ENCODE peak calls at places on chromosomes 13 and 19, in five cellular contexts. One of them, this sample, is unnamed.
A peak's percentile ranks its signal among the peaks of the same experiment; 100 is the strongest.

GRCh38 chr13:108315955-108316354 is 46.4 kb downstream of the TNFSF13B start:
- DNase-seq in breast epithelium: no peak
- DNase-seq in NB4: no peak
- DNase-seq in H54: no peak
- DNase-seq in adrenal gland: no peak
- DNase-seq in this sample: no peak

GRCh38 chr19:48922548-48923490 is 10.7 kb upstream of the DHDH start:
- DNase-seq in adrenal gland: no peak
- DNase-seq in NB4: no peak
- DNase-seq in breast epithelium: no peak
- DNase-seq in H54: no peak
- DNase-seq in this sample: no peak

GRCh38 chr13:32905063-32905863 is 111.0 kb upstream of the KL start:
- DNase-seq in breast epithelium: no peak
- DNase-seq in adrenal gland: no peak
- DNase-seq in NB4: peak; percentile 74
- DNase-seq in H54: no peak
- DNase-seq in this sample: no peak

GRCh38 chr13:109345433-109345941 is 440.9 kb downstream of the IRS2 start:
- DNase-seq in NB4: no peak
- DNase-seq in adrenal gland: no peak
- DNase-seq in H54: peak; percentile 25
- DNase-seq in breast epithelium: no peak
- DNase-seq in this sample: no peak

GRCh38 chr19:8821748-8822241 is 10.3 kb downstream of the ZNF558 start:
- DNase-seq in NB4: no peak
- DNase-seq in H54: no peak
- DNase-seq in breast epithelium: no peak
- DNase-seq in adrenal gland: no peak
- DNase-seq in this sample: no peak

GRCh38 chr13:27354379-27354778 is 70.0 kb upstream of the GTF3A start:
- DNase-seq in breast epithelium: no peak
- DNase-seq in H54: no peak
- DNase-seq in adrenal gland: no peak
- DNase-seq in NB4: no peak
- DNase-seq in this sample: no peak

GRCh38 chr13:114071441-114071840 is 61.0 kb downstream of the RASA3 start:
- DNase-seq in H54: no peak
- DNase-seq in adrenal gland: no peak
- DNase-seq in breast epithelium: no peak
- DNase-seq in NB4: no peak
- DNase-seq in this sample: no peak

GRCh38 chr19:31553112-31553843 is 204.0 kb upstream of the TSHZ3 start:
- DNase-seq in NB4: no peak
- DNase-seq in breast epithelium: no peak
- DNase-seq in adrenal gland: no peak
- DNase-seq in H54: no peak
- DNase-seq in this sample: no peak

GRCh38 chr19:50293263-50294004 is 35.7 kb downstream of the KCNC3 start:
- DNase-seq in adrenal gland: no peak
- DNase-seq in H54: no peak
- DNase-seq in breast epithelium: no peak
- DNase-seq in NB4: peak; percentile 69
- DNase-seq in this sample: no peak

GRCh38 chr13:76860706-76861105 is 25.5 kb downstream of the KCTD12 start:
- DNase-seq in NB4: no peak
- DNase-seq in H54: no peak
- DNase-seq in adrenal gland: no peak
- DNase-seq in breast epithelium: no peak
- DNase-seq in this sample: no peak

GRCh38 chr13:95571941-95572340 is 19.4 kb downstream of the CLDN10 start:
- DNase-seq in breast epithelium: no peak
- DNase-seq in NB4: no peak
- DNase-seq in H54: no peak
- DNase-seq in adrenal gland: no peak
- DNase-seq in this sample: no peak

GRCh38 chr19:54451331-54451871 is 2.4 kb downstream of the LENG8 start:
- DNase-seq in adrenal gland: no peak
- DNase-seq in H54: no peak
- DNase-seq in NB4: peak; percentile 82
- DNase-seq in breast epithelium: no peak
- DNase-seq in this sample: no peak

DNA sequence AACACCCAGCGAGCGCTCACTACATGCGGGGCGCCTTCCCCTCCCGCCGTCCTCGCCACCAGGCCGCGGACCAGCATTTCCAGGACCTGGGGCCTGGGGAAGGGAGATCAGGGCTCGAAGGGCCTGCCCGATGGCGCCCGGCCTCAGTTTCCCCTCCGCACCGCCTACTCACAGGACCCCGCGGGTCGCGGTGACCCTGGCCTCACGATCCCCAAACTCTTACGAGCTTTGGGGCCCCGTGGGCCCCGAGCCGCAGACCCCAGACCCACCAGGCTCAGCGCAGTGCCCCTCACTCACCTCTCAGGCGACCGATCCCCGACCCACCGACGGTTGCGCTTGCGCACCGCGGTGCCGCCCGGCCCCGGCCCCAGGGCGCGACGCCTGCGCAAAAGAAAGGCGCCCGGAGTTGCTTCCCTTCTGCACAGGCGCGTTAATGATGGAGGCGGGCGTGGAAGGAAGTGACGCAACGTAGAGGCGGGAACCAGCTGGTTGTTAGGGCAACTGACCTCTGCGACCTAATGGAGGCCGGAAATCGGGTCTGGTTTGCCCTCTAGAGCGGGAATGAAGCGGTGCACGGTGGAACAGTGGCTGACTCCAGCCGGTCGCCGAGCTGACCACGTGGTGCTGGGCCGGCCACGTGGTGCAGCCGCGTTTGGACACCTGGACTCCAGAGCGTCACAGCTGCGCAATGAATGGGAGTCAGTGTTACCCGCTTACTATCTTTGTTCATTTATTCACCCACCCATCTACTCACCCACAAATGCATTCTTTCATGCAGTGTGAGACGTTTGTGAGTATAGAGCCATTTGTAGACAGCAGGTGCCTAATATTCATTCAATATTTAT is at the start of gene SGTA:
- DNase-seq in breast epithelium: peak; percentile 98
- DNase-seq in NB4: peak; percentile 97
- DNase-seq in H54: peak; percentile 100
- DNase-seq in adrenal gland: peak; percentile 100
- DNase-seq in this sample: peak; percentile 99
- TF ChIP-seq POLR2A in breast epithelium: peak; percentile 84
- TF ChIP-seq POLR2A in NB4: peak; percentile 73
- TF ChIP-seq POLR2A in H54: peak; percentile 92
- TF ChIP-seq POLR2A in adrenal gland: peak; percentile 76
- TF ChIP-seq POLR2A in this sample: peak; percentile 52

DNA sequence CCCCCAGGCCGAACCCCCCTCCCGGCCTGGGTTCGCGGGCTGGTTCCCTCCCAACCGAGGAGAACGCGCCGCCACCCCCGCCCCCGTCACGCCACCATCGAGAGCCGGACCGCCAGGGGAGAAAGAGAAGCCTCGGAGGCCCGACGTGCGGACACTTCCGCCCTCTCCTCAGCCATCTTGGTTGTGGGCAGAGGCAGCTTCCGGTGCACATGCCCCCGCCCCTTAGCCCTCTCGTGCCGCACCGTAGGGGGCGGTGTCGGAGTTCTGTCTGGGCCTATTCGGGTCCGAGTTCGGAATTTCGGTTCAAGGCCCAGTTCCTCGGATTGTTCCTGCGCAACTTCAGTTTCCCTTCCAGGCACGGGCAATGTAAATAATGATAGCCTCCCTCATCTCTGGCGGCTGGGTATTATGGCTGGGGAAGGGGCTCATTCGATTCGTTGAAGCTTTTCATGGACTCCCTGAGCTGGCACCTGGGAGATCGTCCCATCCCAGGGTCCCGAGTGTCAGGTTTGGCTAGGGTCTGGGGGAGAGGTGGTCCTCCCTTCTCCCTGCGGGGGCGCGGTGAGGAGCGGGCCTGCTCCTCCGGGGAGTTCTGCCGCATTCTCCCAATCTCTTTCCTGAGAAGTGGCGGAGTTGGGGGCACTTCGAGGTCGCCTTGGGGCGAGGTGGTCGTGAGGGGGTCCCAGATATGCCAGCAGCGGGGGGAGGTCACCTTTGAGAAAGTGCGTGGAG is at the start of the genes IER2 and STX10:
- DNase-seq in H54: peak; percentile 78
- DNase-seq in breast epithelium: peak; percentile 97
- DNase-seq in adrenal gland: peak; percentile 98
- DNase-seq in NB4: peak; percentile 94
- DNase-seq in this sample: peak; percentile 97
- TF ChIP-seq POLR2A in H54: no peak
- TF ChIP-seq POLR2A in breast epithelium: peak; percentile 82
- TF ChIP-seq POLR2A in adrenal gland: peak; percentile 97
- TF ChIP-seq POLR2A in NB4: peak; percentile 38
- TF ChIP-seq POLR2A in this sample: no peak

DNA sequence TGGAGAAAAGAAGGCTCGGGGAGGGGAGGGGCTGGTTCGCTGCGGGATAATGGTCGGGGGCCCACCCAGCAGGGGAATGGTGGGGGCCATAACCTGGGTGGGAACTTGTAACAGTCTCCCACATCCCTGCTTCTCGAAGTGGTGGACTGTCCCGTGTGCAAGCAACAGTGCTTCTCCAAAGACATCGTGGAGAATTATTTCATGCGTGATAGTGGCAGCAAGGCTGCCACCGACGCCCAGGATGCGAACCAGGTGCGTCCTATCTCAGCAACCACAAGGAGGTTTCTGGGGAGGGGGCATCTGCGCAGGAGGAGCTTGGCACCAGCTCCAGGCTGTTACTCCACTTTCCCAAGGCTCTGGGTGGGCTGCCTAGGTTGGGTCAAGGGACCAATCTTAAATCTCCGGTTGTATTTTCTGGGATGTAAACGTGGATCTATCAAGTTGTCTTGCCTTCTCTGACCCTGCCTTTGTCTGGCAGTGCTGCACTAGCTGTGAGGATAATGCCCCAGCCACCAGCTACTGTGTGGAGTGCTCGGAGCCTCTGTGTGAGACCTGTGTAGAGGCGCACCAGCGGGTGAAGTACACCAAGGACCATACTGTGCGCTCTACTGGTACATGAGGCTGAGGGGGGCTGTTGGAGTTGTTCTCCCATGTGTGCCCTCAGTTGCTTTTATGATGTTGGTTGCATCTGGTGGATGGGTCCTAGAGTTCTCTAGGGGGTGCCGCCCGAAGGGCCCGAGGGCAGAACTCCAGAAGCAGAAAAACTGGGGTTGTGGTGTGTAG is 1.6 kb downstream of the TRIM28 start:
- DNase-seq in NB4: no peak
- DNase-seq in adrenal gland: no peak
- DNase-seq in H54: no peak
- DNase-seq in breast epithelium: no peak
- DNase-seq in this sample: no peak
- TF ChIP-seq POLR2A in NB4: no peak
- TF ChIP-seq POLR2A in adrenal gland: no peak
- TF ChIP-seq POLR2A in H54: no peak
- TF ChIP-seq POLR2A in breast epithelium: no peak
- TF ChIP-seq POLR2A in this sample: no peak

GRCh38 chr19:39408392-39409206 is 2.0 kb downstream of the ZFP36 start:
- DNase-seq in NB4: no peak
- DNase-seq in adrenal gland: no peak
- DNase-seq in H54: no peak
- DNase-seq in breast epithelium: peak; percentile 71
- DNase-seq in this sample: no peak

GRCh38 chr19:39407394-39407643 is 672 bp downstream of the ZFP36 start:
- DNase-seq in H54: no peak
- DNase-seq in NB4: no peak
- DNase-seq in breast epithelium: no peak
- DNase-seq in adrenal gland: no peak
- DNase-seq in this sample: no peak

GRCh38 chr19:39406656-39407393 is at the start of gene ZFP36:
- DNase-seq in NB4: peak; percentile 73
- DNase-seq in adrenal gland: peak; percentile 95
- DNase-seq in breast epithelium: peak; percentile 91
- DNase-seq in H54: peak; percentile 86
- DNase-seq in this sample: peak; percentile 94

GRCh38 chr19:39409207-39409885 is 2.7 kb downstream of the ZFP36 start:
- DNase-seq in H54: peak; percentile 75
- DNase-seq in adrenal gland: peak; percentile 88
- DNase-seq in NB4: peak; percentile 72
- DNase-seq in breast epithelium: peak; percentile 97
- DNase-seq in this sample: peak; percentile 90

GRCh38 chr19:39407644-39408391 is 1.2 kb downstream of the ZFP36 start:
- DNase-seq in breast epithelium: peak; percentile 76
- DNase-seq in NB4: no peak
- DNase-seq in adrenal gland: no peak
- DNase-seq in H54: no peak
- DNase-seq in this sample: no peak
- TF ChIP-seq POLR2A in breast epithelium: peak; percentile 13
- TF ChIP-seq POLR2A in NB4: no peak
- TF ChIP-seq POLR2A in adrenal gland: peak; percentile 35
- TF ChIP-seq POLR2A in H54: no peak
- TF ChIP-seq POLR2A in this sample: no peak

DNA sequence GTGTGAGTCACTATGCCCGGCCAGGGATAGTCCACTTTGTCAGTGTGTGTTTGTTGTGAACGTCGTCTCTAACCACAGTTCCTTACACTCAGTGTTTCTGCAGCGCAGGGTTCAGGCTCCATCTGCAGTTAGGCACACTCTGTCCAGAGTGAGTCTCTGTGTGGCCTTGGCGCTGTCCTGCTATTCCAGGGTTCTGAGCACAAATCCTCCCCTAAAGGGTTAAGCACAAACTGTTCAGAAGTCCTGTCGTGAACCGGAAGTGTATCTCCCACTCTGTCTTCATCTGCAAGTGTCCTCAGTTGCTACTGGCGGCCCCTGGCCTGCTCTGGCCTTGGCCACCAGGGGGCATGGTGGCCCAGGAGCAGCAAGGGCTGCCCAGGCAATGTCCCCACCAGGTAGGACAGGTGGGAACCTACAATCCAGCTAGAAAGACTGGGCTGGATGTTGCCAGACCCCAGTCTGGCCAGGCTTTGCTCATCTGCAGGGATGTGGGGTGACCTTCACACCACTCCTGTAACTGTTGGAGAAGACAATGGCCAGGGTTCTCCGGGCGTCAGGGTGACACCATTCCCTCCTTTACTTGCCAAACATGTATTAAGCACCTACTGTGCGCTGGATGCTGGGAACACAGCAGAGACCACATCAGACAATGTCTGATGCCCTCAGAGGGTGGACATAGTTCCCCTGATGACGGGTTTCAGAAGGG is 38.6 kb upstream of the GATAD2A start:
- DNase-seq in adrenal gland: peak; percentile 89
- DNase-seq in breast epithelium: peak; percentile 70
- DNase-seq in H54: peak; percentile 50
- DNase-seq in NB4: peak; percentile 89
- DNase-seq in this sample: peak; percentile 70
- TF ChIP-seq POLR2A in adrenal gland: no peak
- TF ChIP-seq POLR2A in breast epithelium: no peak
- TF ChIP-seq POLR2A in H54: no peak
- TF ChIP-seq POLR2A in NB4: no peak
- TF ChIP-seq POLR2A in this sample: no peak